ENCODE peak calls at places on chromosomes 13 and 19, in six cellular contexts. W, X, O, K, A and V are unnamed samples.

GRCh38 chr13:94435604-94436226 is 43.8 kb downstream of the DCT start:
- DNase-seq in W (peak; percentile 58), X (no peak), O (peak; percentile 19), K (peak; percentile 0), A (peak; percentile 16), V (peak; percentile 9)

GRCh38 chr13:24407844-24408243 is 98.5 kb downstream of the C1QTNF9 start:
- DNase-seq in W (no peak), X (no peak), O (no peak), K (no peak), A (no peak), V (no peak)

GRCh38 chr13:24650157-24650556 is 30.1 kb upstream of the ATP12A start:
- DNase-seq in W (peak; percentile 40), X (no peak), O (no peak), K (no peak), A (peak; percentile 66), V (no peak)

GRCh38 chr19:3459322-3459881 is 20.9 kb downstream of the SMIM24 start:
- DNase-seq in W (peak; percentile 94), X (no peak), O (peak; percentile 96), K (no peak), A (peak; percentile 63), V (no peak)

GRCh38 chr19:36488816-36489138 is 584 bp downstream of the ZNF566 start:
- DNase-seq in W (no peak), X (peak; percentile 20), O (no peak), K (no peak), A (peak; percentile 6), V (no peak)

GRCh38 chr19:38670921-38671398 is 23.5 kb downstream of the ACTN4 start:
- DNase-seq in W (no peak), X (no peak), O (no peak), K (no peak), A (no peak), V (no peak)

GRCh38 chr19:54573330-54573872 is at the start of gene LILRA2:
- DNase-seq in W (no peak), X (no peak), O (no peak), K (no peak), A (no peak), V (peak; percentile 80)

GRCh38 chr19:14328406-14328805 is 52.8 kb upstream of the ADGRE5 start:
- DNase-seq in W (no peak), X (no peak), O (no peak), K (no peak), A (no peak), V (no peak)

GRCh38 chr19:246551-246950 is 44.7 kb downstream of the PLPP2 start:
- DNase-seq in W (no peak), X (no peak), O (no peak), K (peak; percentile 6), A (no peak), V (no peak)

GRCh38 chr19:13060233-13060963 is 42.3 kb downstream of the LYL1 start:
- DNase-seq in W (no peak), X (no peak), O (peak; percentile 69), K (no peak), A (no peak), V (no peak)

GRCh38 chr13:75749407-75749806 is 113.3 kb downstream of the LMO7 start:
- DNase-seq in W (peak; percentile 47), X (no peak), O (peak; percentile 15), K (no peak), A (peak; percentile 56), V (no peak)

GRCh38 chr13:97367427-97367826 is 66.5 kb upstream of the RAP2A start:
- DNase-seq in W (peak; percentile 78), X (no peak), O (peak; percentile 71), K (no peak), A (peak; percentile 81), V (no peak)

GRCh38 chr13:79966039-79966438 is 374.9 kb downstream of the SPRY2 start:
- DNase-seq in W (peak; percentile 23), X (no peak), O (no peak), K (no peak), A (no peak), V (no peak)

GRCh38 chr13:100461309-100462035 is 127.1 kb downstream of the GGACT start:
- DNase-seq in W (peak; percentile 33), X (no peak), O (no peak), K (no peak), A (no peak), V (no peak)

GRCh38 chr13:49567501-49567900 is 17.9 kb downstream of the RCBTB1 start:
- DNase-seq in W (no peak), X (no peak), O (no peak), K (no peak), A (no peak), V (no peak)

GRCh38 chr19:17393914-17394313 is at the start of gene CCDC194:
- DNase-seq in W (no peak), X (no peak), O (no peak), K (no peak), A (no peak), V (no peak)

GRCh38 chr19:8363803-8364771 is at the start of gene ANGPTL4:
- DNase-seq in W (peak; percentile 55), X (peak; percentile 24), O (peak; percentile 70), K (peak; percentile 10), A (peak; percentile 90), V (no peak)

GRCh38 chr19:43527860-43528622 is 1.0 kb upstream of the ETHE1 start:
- DNase-seq in W (no peak), X (no peak), O (no peak), K (no peak), A (no peak), V (no peak)

GRCh38 chr13:21964686-21965085 is 293.8 kb downstream of the FGF9 start:
- DNase-seq in W (peak; percentile 53), X (no peak), O (no peak), K (no peak), A (no peak), V (no peak)

GRCh38 chr13:59914556-59914955 is 249.2 kb downstream of the DIAPH3 start:
- DNase-seq in W (peak; percentile 68), X (no peak), O (peak; percentile 11), K (no peak), A (peak; percentile 19), V (no peak)

GRCh38 chr13:31947105-31947504 is 84.5 kb upstream of the FRY start:
- DNase-seq in W (no peak), X (no peak), O (no peak), K (no peak), A (no peak), V (no peak)

GRCh38 chr13:100434010-100434763 is 154.4 kb downstream of the GGACT start:
- DNase-seq in W (peak; percentile 68), X (no peak), O (peak; percentile 28), K (no peak), A (peak; percentile 54), V (no peak)

GRCh38 chr13:31970237-31970930 is 61.2 kb upstream of the FRY start:
- DNase-seq in W (peak; percentile 93), X (no peak), O (peak; percentile 60), K (no peak), A (peak; percentile 61), V (no peak)

GRCh38 chr19:58585442-58586130 is 12.5 kb upstream of the MZF1 start:
- DNase-seq in W (peak; percentile 28), X (no peak), O (no peak), K (no peak), A (no peak), V (no peak)

GRCh38 chr13:20495087-20496023 is 30.3 kb downstream of the CRYL1 start:
- DNase-seq in W (peak; percentile 72), X (peak; percentile 42), O (peak; percentile 67), K (peak; percentile 63), A (peak; percentile 56), V (peak; percentile 77)

GRCh38 chr13:25352806-25353205 is 19.0 kb upstream of the ATP8A2 start:
- DNase-seq in W (no peak), X (no peak), O (no peak), K (no peak), A (no peak), V (no peak)

GRCh38 chr19:42081584-42082258 is 5.8 kb downstream of the ZNF574 start:
- DNase-seq in W (peak; percentile 65), X (no peak), O (peak; percentile 77), K (no peak), A (peak; percentile 41), V (peak; percentile 25)

GRCh38 chr19:38728752-38729541 is 15.3 kb downstream of the CAPN12 start:
- DNase-seq in W (no peak), X (no peak), O (no peak), K (no peak), A (no peak), V (no peak)

GRCh38 chr13:45325806-45326205 is 15.2 kb downstream of the TPT1 start:
- DNase-seq in W (peak; percentile 97), X (no peak), O (peak; percentile 88), K (no peak), A (peak; percentile 91), V (no peak)

GRCh38 chr13:113649212-113649611 is 8.8 kb downstream of the ATP4B start:
- DNase-seq in W (no peak), X (no peak), O (no peak), K (no peak), A (no peak), V (no peak)

GRCh38 chr19:48845384-48845783 is 9.1 kb upstream of the HSD17B14 start:
- DNase-seq in W (no peak), X (no peak), O (no peak), K (no peak), A (no peak), V (no peak)